ENCODE peak calls at places on chromosome 7, in eight cellular contexts. D, V, A, X, Z, I, L and K are unnamed samples. For H3K9me3, the result is how much of the 10 kb centered on the place peaks cover.

GRCh38 chr7:133582766-133583523 is 330.1 kb downstream of the EXOC4 start:
- DNase-seq in D (no peak), V (no peak), A (no peak), X (no peak), Z (no peak), I (no peak), L (no peak), K (no peak)

GRCh38 chr7:16942929-16943509 is 61.2 kb upstream of the AGR3 start:
- DNase-seq in D (no peak), V (peak), A (no peak), X (no peak), Z (no peak), I (no peak), L (no peak), K (no peak)

GRCh38 chr7:65475734-65476319 is 102.2 kb downstream of the ZNF92 start:
- DNase-seq in D (peak), V (no peak), A (no peak), X (peak), Z (no peak), I (no peak), L (no peak), K (no peak)

GRCh38 chr7:105222953-105223352 is 165.8 kb downstream of the SRPK2 start:
- DNase-seq in D (no peak), V (no peak), A (no peak), X (no peak), Z (no peak), I (no peak), L (no peak), K (no peak)

GRCh38 chr7:94423865-94424264 is 29.2 kb downstream of the COL1A2 start:
- DNase-seq in D (no peak), V (no peak), A (no peak), X (no peak), Z (no peak), I (no peak), L (no peak), K (no peak)

GRCh38 chr7:73623798-73624668 is at the start of gene MLXIPL:
- DNase-seq in D (peak), V (peak), A (peak), X (peak), Z (peak), I (peak), L (peak), K (peak)

GRCh38 chr7:155874411-155874810 is 62.1 kb upstream of the SHH start:
- DNase-seq in D (no peak), V (no peak), A (no peak), X (no peak), Z (no peak), I (peak), L (no peak), K (no peak)

GRCh38 chr7:103989200-103989784 is at the start of gene RELN:
- DNase-seq in D (no peak), V (no peak), A (no peak), X (no peak), Z (no peak), I (peak), L (no peak), K (no peak)

GRCh38 chr7:25235471-25235870 is 7.2 kb upstream of the NPVF start:
- DNase-seq in D (no peak), V (no peak), A (no peak), X (no peak), Z (no peak), I (no peak), L (no peak), K (no peak)

GRCh38 chr7:2641406-2642393 is 9.9 kb downstream of the TTYH3 start:
- DNase-seq in D (peak), V (peak), A (no peak), X (peak), Z (peak), I (peak), L (peak), K (peak)

GRCh38 chr7:45082031-45082830 is 6.5 kb downstream of the NACAD start:
- DNase-seq in D (no peak), V (no peak), A (no peak), X (no peak), Z (no peak), I (no peak), L (no peak), K (no peak)

GRCh38 chr7:129781856-129782256 is 170.3 kb downstream of the NRF1 start:
- DNase-seq in D (no peak), V (no peak), A (no peak), X (no peak), Z (no peak), I (peak), L (no peak), K (no peak)

GRCh38 chr7:105975770-105976428 is 12.8 kb downstream of the CDHR3 start:
- DNase-seq in D (no peak), V (no peak), A (no peak), X (no peak), Z (no peak), I (no peak), L (no peak), K (no peak)

GRCh38 chr7:141585592-141586510 is 34.6 kb downstream of the AGK start:
- DNase-seq in D (no peak), V (no peak), A (no peak), X (no peak), Z (no peak), I (no peak), L (no peak), K (no peak)

GRCh38 chr7:1341361-1341675 is 108.6 kb downstream of the UNCX start:
- DNase-seq in D (no peak), V (peak), A (no peak), X (no peak), Z (no peak), I (no peak), L (no peak), K (no peak)

GRCh38 chr7:45120-46090 is 147.0 kb upstream of the FAM20C start:
- DNase-seq in D (peak), V (no peak), A (no peak), X (peak), Z (no peak), I (no peak), L (peak), K (peak)

GRCh38 chr7:135152447-135152846 is 4.6 kb downstream of the TMEM140 start:
- DNase-seq in D (no peak), V (no peak), A (no peak), X (no peak), Z (no peak), I (no peak), L (no peak), K (no peak)

GRCh38 chr7:140242057-140243031 is 65.6 kb upstream of the KDM7A start:
- DNase-seq in D (no peak), V (peak), A (no peak), X (peak), Z (no peak), I (no peak), L (no peak), K (no peak)

GRCh38 chr7:79320741-79321473 is 132.6 kb downstream of the MAGI2 start:
- DNase-seq in D (no peak), V (no peak), A (no peak), X (no peak), Z (no peak), I (no peak), L (no peak), K (no peak)

GRCh38 chr7:24158976-24159375 is 125.0 kb upstream of the NPY start:
- DNase-seq in D (no peak), V (no peak), A (no peak), X (no peak), Z (no peak), I (no peak), L (no peak), K (no peak)

GRCh38 chr7:140176271-140176701 is 497 bp downstream of the KDM7A start:
- DNase-seq in D (no peak), V (peak), A (no peak), X (no peak), Z (no peak), I (no peak), L (no peak), K (peak)

GRCh38 chr7:17690030-17690429 is 250.3 kb downstream of the SNX13 start:
- DNase-seq in D (no peak), V (no peak), A (no peak), X (no peak), Z (no peak), I (no peak), L (no peak), K (no peak)

GRCh38 chr7:86559096-86559495 is 84.6 kb upstream of the GRM3 start:
- DNase-seq in D (no peak), V (no peak), A (peak), X (no peak), Z (no peak), I (no peak), L (no peak), K (no peak)

GRCh38 chr7:64887756-64888508 is 15.1 kb upstream of the ZNF273 start:
- DNase-seq in D (no peak), V (no peak), A (no peak), X (peak), Z (peak), I (peak), L (no peak), K (peak)

GRCh38 chr7:44333971-44334733 is 8.8 kb upstream of the CAMK2B start:
- DNase-seq in D (no peak), V (no peak), A (no peak), X (no peak), Z (no peak), I (peak), L (no peak), K (no peak)

GRCh38 chr7:142785841-142786250 is 15.1 kb downstream of the PRSS2 start:
- DNase-seq in D (no peak), V (no peak), A (no peak), X (peak), Z (no peak), I (no peak), L (no peak), K (no peak)

GRCh38 chr7:20030915-20031362 is 186.2 kb downstream of the MACC1 start:
- DNase-seq in D (no peak), V (no peak), A (peak), X (no peak), Z (no peak), I (no peak), L (no peak), K (no peak)

GRCh38 chr7:133109816-133110215 is 27.9 kb upstream of the CHCHD3 start:
- DNase-seq in D (no peak), V (no peak), A (no peak), X (no peak), Z (no peak), I (no peak), L (no peak), K (no peak)

GRCh38 chr7:115224923-115225322 is 303.0 kb downstream of the MDFIC start:
- DNase-seq in D (no peak), V (no peak), A (no peak), X (no peak), Z (no peak), I (no peak), L (no peak), K (no peak)

GRCh38 chr7:20598479-20599419 is 16.7 kb upstream of the ABCB5 start:
- DNase-seq in D (no peak), V (no peak), A (peak), X (no peak), Z (no peak), I (no peak), L (no peak), K (no peak)

DNA sequence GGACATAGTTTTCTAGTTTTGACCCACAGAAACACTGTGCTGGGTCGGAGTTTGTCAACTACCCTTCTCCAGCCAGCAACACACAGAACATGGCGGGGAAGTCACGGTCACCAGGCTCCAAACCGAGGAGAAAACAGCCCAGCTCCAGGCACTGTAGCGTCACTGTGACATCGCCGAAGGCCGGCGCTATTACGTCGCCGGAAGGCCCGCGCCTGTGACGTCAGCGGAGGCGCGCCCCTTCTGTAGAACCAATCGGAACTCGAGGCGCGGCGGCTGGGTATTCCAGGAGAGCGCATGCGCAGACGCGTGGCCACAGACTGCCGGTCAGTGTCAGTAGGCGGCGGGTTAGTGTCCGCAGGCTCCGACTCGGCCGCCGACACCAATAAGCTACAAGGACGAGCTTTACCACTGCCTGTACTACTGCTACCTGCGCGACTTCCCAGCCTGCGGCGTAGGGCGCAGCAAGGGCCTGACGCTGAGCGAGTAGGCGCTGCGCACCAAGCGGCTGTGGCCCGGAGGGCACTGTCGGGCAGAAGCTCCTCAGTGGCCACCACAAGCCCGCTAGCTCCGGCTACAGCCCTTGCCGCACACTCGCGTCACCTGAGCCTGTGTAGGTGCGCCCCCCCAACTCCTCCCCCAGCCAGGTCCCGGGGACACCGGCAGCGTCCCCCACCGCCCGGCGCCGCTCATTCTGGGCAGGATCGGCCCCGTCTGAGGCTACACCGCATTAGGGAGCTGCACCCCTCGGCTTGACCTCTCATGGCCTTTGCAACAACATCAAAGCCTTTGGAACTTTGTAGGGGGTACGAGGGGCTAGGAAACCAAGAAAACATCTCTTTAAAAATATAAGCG is 35.1 kb upstream of the SRRM3 start:
- DNase-seq in D (peak), V (peak), A (peak), X (peak), Z (peak), I (peak), L (peak), K (peak)
- TF ChIP-seq POLR2A in D (peak), V (peak), A (peak), X (peak), Z (peak), I (peak), L (peak), K (peak)

GRCh38 chr7:41774966-41775365 is 72.1 kb upstream of the INHBA start:
- DNase-seq in D (no peak), V (no peak), A (no peak), X (no peak), Z (no peak), I (no peak), L (no peak), K (no peak)

GRCh38 chr7:41769162-41769561 is 66.3 kb upstream of the INHBA start:
- DNase-seq in D (no peak), V (no peak), A (no peak), X (no peak), Z (no peak), I (no peak), L (no peak), K (no peak)

GRCh38 chr7:41771717-41772116 is 68.8 kb upstream of the INHBA start:
- DNase-seq in D (no peak), V (no peak), A (no peak), X (no peak), Z (no peak), I (peak), L (no peak), K (no peak)
- H3K9me3 ChIP-seq in D (under half), V (under half), A (under half), X (under half), Z (under half), I (under half), L (under half), K (under half)

GRCh38 chr7:121305109-121305508 is 23.7 kb upstream of the WNT16 start:
- DNase-seq in D (no peak), V (no peak), A (no peak), X (no peak), Z (no peak), I (no peak), L (no peak), K (no peak)
- H3K27ac ChIP-seq in D (no peak), V (no peak), A (peak), X (no peak), Z (no peak), I (no peak), L (no peak), K (no peak)

GRCh38 chr7:30657131-30657530 is 25.1 kb downstream of the CRHR2 start:
- DNase-seq in D (no peak), V (no peak), A (no peak), X (no peak), Z (no peak), I (no peak), L (no peak), K (no peak)
- TF ChIP-seq POLR2A in D (no peak), V (no peak), A (no peak), X (no peak), Z (no peak), I (no peak), L (no peak), K (no peak)

GRCh38 chr7:5287802-5288201 is 5.1 kb downstream of the SLC29A4 start:
- DNase-seq in D (no peak), V (no peak), A (no peak), X (no peak), Z (no peak), I (no peak), L (no peak), K (no peak)
- H3K9me3 ChIP-seq in D (under half), V (under half), A (under half), X (under half), Z (under half), I (under half), L (under half), K (under half)

DNA sequence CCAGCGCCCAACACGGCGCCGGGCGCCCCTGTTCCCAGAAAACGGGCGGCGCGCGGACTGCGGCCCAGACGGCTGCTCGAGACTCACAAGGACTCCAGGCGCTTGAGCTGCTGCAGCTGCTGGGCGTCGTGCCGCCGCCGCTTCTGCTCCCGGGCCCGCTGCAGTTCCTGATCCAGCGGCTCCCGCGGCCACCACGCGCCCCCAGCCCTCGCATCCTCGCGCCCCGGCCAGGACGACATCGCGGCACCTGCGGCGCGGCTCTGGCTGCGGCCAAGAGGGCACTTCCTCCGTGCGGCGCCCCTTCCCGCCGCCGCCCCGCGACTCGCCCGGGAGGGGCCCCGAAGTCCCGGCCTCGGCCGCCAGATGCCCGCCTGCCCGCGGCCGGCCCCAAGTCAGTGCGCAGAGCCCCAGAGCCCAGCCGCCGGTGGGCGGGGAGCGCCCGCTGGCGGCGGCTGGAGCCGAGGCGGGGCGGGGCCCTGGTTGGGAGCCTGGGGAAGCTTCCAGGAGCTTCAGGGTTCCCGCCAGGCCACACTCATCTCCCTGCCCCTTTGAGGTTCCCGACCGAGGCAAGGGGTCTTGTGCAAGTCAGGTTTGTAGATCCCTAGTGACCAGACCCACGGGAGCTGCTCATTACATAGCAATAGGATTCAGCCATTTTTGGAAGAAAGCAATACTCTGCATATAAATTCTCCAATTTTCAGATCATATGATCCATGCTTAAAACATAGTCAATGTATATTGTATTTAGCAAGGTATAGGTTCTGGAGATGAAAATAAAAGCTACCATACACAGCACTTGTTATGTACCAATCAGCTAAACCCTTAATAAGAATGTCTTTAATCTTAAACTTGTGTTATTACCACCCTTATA is 14.2 kb upstream of the FKBP9 start:
- DNase-seq in D (peak), V (peak), A (peak), X (peak), Z (peak), I (peak), L (peak), K (peak)
- H3K27ac ChIP-seq in D (peak), V (peak), A (peak), X (peak), Z (peak), I (no peak), L (peak), K (peak)

GRCh38 chr7:148882192-148882591 is 1.9 kb downstream of the EZH2 start:
- DNase-seq in D (no peak), V (no peak), A (no peak), X (no peak), Z (no peak), I (no peak), L (no peak), K (no peak)

GRCh38 chr7:148884299-148885022 is 370 bp upstream of the EZH2 start:
- DNase-seq in D (peak), V (peak), A (peak), X (peak), Z (peak), I (peak), L (peak), K (peak)

GRCh38 chr7:148882668-148883232 is 1.3 kb downstream of the EZH2 start:
- DNase-seq in D (no peak), V (no peak), A (no peak), X (no peak), Z (no peak), I (no peak), L (no peak), K (no peak)

GRCh38 chr7:148883233-148884048 is 650 bp downstream of the EZH2 start:
- DNase-seq in D (no peak), V (peak), A (no peak), X (peak), Z (peak), I (peak), L (peak), K (peak)

GRCh38 chr7:148884049-148884298 is at the start of gene EZH2:
- DNase-seq in D (no peak), V (no peak), A (no peak), X (no peak), Z (no peak), I (no peak), L (no peak), K (no peak)
- TF ChIP-seq POLR2A in D (no peak), V (no peak), A (peak), X (no peak), Z (no peak), I (no peak), L (no peak), K (no peak)

DNA sequence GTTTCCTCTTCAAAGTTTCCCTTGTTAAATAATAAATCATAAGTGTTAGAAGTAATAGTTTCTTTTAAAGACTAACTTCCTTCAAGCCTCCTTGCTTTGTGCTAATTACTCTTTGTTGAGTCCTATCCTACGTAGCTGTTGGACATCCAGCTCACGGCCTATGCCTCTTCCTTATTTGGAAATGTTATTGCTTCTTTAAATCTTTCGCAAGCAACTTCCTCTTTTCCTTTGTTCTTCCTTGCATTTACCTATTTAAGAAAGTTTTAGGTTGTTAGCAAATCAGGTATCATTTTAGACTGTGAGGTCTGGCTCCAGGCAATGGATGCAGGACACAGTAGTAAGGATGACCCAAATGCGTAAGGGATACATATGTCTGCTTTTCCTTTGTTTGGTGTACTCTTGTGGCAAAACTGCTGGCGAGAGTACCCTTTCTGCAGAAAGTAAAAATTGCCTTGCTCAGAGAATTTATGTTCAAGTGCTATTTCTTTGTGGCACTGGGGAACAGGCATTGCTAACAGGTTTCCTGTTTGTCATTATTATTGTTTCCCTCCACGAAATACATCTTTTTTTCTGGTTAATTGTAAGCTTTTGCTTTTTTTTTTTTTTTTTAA is 110.5 kb downstream of the DYNC2I1 start:
- DNase-seq in D (no peak), V (no peak), A (no peak), X (no peak), Z (no peak), I (no peak), L (no peak), K (no peak)
- H3K9me3 ChIP-seq in D (under half), V (under half), A (under half), X (under half), Z (under half), I (under half), L (under half), K (under half)

DNA sequence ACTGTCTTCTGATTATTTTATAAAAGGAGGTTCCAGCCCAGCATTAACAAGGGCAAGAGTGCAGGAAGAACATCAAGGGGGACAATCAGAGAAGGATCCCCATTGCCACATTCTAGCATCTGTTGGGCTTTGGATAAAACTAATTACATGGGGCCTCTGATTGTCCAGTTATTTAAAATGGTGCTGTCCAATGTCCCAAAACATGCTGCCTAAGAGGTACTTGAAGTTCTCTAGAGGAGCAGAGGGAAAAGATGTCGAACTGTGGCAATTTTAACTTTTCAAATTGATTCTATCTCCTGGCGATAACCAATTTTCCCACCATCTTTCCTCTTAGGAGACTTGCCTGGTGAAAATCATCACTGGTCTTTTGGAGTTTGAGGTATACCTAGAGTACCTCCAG is 2.2 kb downstream of the IL6 start:
- DNase-seq in D (no peak), V (no peak), A (no peak), X (no peak), Z (no peak), I (no peak), L (no peak), K (no peak)
- H3K27ac ChIP-seq in D (no peak), V (no peak), A (no peak), X (no peak), Z (no peak), I (no peak), L (no peak), K (no peak)